ENCODE peak calls at places on chromosome 21, in four cellular contexts. L is PC-9, C is fibroblast of pulmonary artery, O is fibroblast of mammary gland. E is an unnamed sample.

GRCh38 chr21:8992731-8993174 is 1528.6 kb upstream of the TPTE start:
- DNase-seq in C (no peak), O (no peak), L (peak), E (no peak)

GRCh38 chr21:42125571-42126544 is 54.7 kb downstream of the UMODL1 start:
- DNase-seq in L (peak), O (peak), C (peak), E (no peak)

GRCh38 chr21:28601708-28602107 is 391.0 kb downstream of the LTN1 start:
- DNase-seq in C (peak), L (no peak), O (peak), E (no peak)

GRCh38 chr21:43188712-43189151 is 19.9 kb downstream of the CRYAA start:
- DNase-seq in O (no peak), L (no peak), C (no peak), E (no peak)

GRCh38 chr21:15063821-15064575 is 802 bp downstream of the NRIP1 start:
- DNase-seq in L (no peak), O (no peak), C (peak), E (peak)

GRCh38 chr21:32423320-32423719 is 10.8 kb downstream of the EVA1C start:
- DNase-seq in L (no peak), C (peak), O (peak), E (no peak)

GRCh38 chr21:29718081-29718815 is 221.5 kb downstream of the GRIK1 start:
- DNase-seq in O (peak), L (peak), C (peak), E (no peak)

GRCh38 chr21:36127250-36127904 is 7.5 kb upstream of the CBR3 start:
- DNase-seq in L (no peak), O (no peak), C (no peak), E (no peak)

GRCh38 chr21:46347203-46347550 is 23.2 kb downstream of the PCNT start:
- DNase-seq in L (no peak), C (no peak), O (no peak), E (no peak)

GRCh38 chr21:25569084-25569483 is 38.2 kb downstream of the MRPL39 start:
- DNase-seq in O (peak), L (no peak), C (no peak), E (no peak)

GRCh38 chr21:46295996-46296752 is 10.0 kb downstream of the YBEY start:
- DNase-seq in L (no peak), C (peak), O (peak), E (peak)

GRCh38 chr21:14382486-14382834 is 486 bp downstream of the HSPA13 start:
- DNase-seq in O (peak), L (no peak), C (peak), E (no peak)

GRCh38 chr21:46117586-46118304 is 19.8 kb downstream of the COL6A2 start:
- DNase-seq in C (no peak), O (peak), L (no peak), E (no peak)

GRCh38 chr21:15051652-15052554 is 12.9 kb downstream of the NRIP1 start:
- DNase-seq in O (peak), C (no peak), L (no peak), E (no peak)

GRCh38 chr21:42887321-42887720 is 5.8 kb upstream of the NDUFV3 start:
- DNase-seq in O (no peak), L (no peak), C (no peak), E (no peak)

GRCh38 chr21:31961027-31961426 is 88.2 kb downstream of the HUNK start:
- DNase-seq in L (no peak), C (no peak), O (no peak), E (no peak)

GRCh38 chr21:38300180-38300579 is 43.4 kb downstream of the KCNJ15 start:
- DNase-seq in C (no peak), L (no peak), O (no peak), E (no peak)

GRCh38 chr21:29453511-29453910 is 154.8 kb downstream of the BACH1 start:
- DNase-seq in O (peak), C (no peak), L (no peak), E (no peak)

GRCh38 chr21:16741228-16741665 is 771.6 kb upstream of the CXADR start:
- DNase-seq in L (no peak), O (peak), C (peak), E (no peak)

GRCh38 chr21:36610201-36610600 is 88.7 kb upstream of the SIM2 start:
- DNase-seq in L (no peak), O (peak), C (peak), E (no peak)

GRCh38 chr21:29697555-29698193 is 242.1 kb downstream of the GRIK1 start:
- DNase-seq in L (no peak), O (peak), C (peak), E (no peak)

GRCh38 chr21:24045775-24046215 is 1561.5 kb downstream of the MRPL39 start:
- DNase-seq in O (peak), C (peak), L (no peak), E (peak)
- TF ChIP-seq CTCF in O (peak), C (peak), L (no peak), E (peak)

GRCh38 chr21:34690041-34690792 is 21.4 kb downstream of the CLIC6 start:
- DNase-seq in C (no peak), L (peak), O (no peak), E (no peak)

GRCh38 chr21:34690793-34691175 is 22.0 kb downstream of the CLIC6 start:
- DNase-seq in L (no peak), O (no peak), C (no peak), E (no peak)

GRCh38 chr21:34687065-34687464 is 18.3 kb downstream of the CLIC6 start:
- DNase-seq in O (no peak), C (no peak), L (no peak), E (no peak)

GRCh38 chr21:34688715-34689114 is 19.9 kb downstream of the CLIC6 start:
- DNase-seq in C (no peak), L (no peak), O (no peak), E (no peak)

GRCh38 chr21:34688145-34688544 is 19.4 kb downstream of the CLIC6 start:
- DNase-seq in C (no peak), O (peak), L (no peak), E (no peak)
- TF ChIP-seq CTCF in C (no peak), O (peak), L (peak), E (no peak)

DNA sequence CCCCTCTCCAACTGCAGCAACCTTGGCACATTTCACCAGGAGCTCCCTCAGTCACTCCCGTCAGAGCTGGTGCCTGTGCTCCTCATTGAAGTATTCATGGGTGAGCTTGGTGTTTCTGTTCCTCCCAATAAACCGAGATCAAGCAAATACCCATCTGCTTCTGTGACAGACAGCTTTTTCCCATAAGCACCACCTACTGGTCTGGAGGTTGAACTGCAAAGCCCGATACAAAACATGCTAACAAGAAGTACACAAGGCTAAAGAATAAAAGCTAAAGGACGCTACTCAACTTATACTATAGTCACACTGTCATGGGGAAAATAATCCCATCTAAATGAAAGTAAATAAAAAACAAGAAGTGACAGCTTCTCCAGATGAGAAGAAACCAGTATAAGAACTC is 111.9 kb upstream of the C21orf91 start:
- DNase-seq in C (no peak), O (no peak), L (no peak), E (no peak)
- TF ChIP-seq CTCF in C (peak), O (peak), L (peak), E (peak)

DNA sequence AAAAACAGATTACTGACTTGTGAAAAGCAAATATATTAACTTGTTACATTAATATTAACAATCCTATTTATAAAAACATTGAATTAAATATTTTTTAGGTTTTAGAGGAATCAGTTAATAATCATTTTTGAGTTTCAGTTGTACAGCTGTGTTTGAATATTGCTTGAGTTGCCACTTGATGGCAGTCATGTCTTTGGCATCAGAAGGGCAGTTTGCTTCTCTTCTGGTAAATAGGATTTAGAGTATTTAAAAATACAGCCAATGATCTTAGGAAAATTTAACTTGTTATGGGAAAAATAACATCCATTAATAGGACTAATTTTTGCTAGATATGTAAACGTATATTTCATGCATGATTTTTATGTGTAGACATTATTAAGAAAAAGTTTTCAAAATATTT is 234.1 kb downstream of the NCAM2 start:
- DNase-seq in O (peak), C (peak), L (no peak), E (no peak)
- TF ChIP-seq CTCF in O (peak), C (peak), L (peak), E (peak)

DNA sequence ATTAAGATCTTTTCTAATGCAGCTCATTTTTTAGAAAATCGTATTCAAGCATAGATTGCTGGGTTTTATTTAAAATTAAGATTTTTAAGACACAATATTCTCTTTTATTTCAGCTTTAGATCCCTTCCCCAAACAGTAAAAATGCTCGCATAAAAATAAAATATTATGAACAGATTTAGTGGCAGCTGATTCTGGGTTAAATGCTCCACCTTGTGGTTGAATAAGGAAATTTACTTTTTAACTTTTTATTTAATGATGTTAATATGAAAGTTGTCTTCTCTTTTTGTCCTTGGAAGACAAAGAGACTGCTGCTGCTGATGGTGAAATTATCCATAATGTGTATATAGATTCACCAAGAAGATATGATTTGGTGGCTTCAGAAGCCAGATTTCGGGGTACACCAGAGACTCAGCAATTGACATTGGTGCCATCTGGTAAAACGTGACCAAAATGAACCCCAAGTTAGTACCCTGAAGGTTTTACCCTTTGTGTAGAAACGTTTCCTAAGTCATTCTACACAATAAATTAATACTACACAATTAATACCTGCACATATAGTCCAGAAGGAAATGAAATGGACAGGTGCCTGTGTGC is 128.0 kb downstream of the ADAMTS1 start:
- DNase-seq in O (peak), L (no peak), C (peak), E (no peak)
- TF ChIP-seq CTCF in O (peak), L (peak), C (peak), E (peak)

DNA sequence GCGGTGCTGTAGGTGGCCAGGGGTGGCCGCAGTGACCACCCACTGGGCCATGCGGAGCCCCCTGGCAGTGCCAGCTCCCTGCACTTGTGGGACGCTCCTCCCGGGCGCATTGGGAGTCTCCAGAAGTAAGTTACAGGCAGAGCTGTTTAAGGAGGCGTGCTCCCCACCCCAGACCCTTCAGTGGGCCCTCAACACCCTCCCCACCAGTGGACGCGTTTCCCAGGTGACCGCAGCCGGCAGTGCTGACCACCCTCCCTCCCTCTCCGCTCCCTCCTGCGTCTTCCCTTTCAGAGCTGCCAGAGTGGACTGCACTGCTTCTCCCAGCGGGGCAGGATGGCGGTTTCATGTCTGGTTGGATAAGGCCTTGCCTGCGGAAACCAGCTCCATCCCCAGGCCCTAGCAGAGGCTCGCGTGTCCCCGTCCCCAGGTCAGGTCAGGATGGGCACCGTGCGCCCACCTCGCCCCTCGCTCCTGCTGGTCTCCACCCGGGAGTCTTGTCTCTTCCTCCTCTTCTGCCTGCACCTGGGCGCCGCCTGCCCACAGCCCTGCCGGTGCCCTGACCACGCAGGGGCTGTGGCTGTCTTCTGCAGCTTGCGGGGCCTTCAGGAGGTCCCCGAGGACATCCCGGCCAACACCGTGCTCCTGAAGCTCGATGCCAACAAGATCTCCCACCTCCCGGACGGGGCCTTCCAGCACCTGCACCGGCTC is 1.1 kb downstream of the LRRC3 start:
- DNase-seq in O (no peak), L (no peak), C (no peak), E (no peak)
- TF ChIP-seq CTCF in O (no peak), L (no peak), C (no peak), E (no peak)

DNA sequence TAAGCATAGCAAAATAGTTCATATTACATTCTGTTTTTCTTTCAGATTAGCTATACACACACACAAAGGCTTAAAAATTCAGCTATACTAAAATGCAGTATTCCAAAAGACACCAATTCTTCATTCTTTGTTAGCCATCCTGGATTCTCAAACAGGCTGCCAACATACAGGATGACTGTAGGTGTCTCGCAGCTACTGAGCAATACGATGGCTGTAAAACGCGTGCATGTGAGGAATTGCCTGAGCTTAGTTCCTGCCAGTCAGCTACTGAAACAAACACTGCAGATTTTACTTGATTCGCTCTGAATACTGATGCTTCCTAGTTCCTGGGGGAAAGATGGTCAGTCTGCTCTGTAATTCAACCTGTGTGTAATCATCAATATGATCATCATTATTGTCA is 24.7 kb upstream of the HMGN1 start:
- DNase-seq in O (peak), L (no peak), C (peak), E (no peak)
- TF ChIP-seq CTCF in O (peak), L (no peak), C (peak), E (peak)